ENCODE peak calls at places on chromosomes 2 and 18, in four cellular contexts. One of them, this sample, is unnamed.

GRCh38 chr2:139160838-139161237 is 380.6 kb upstream of the NXPH2 start:
- DNase-seq in RKO: no peak
- DNase-seq in tibial nerve: no peak
- DNase-seq in naive thymus-derived CD4-positive, alpha-beta T cell: no peak
- DNase-seq in this sample: no peak

GRCh38 chr2:102166189-102166845 is 20.5 kb upstream of the IL1RL2 start:
- DNase-seq in tibial nerve: no peak
- DNase-seq in RKO: peak
- DNase-seq in naive thymus-derived CD4-positive, alpha-beta T cell: no peak
- DNase-seq in this sample: no peak

GRCh38 chr2:116874021-116874420 is 940.5 kb upstream of the DDX18 start:
- DNase-seq in tibial nerve: no peak
- DNase-seq in naive thymus-derived CD4-positive, alpha-beta T cell: no peak
- DNase-seq in RKO: no peak
- DNase-seq in this sample: no peak

GRCh38 chr2:200373973-200374416 is 67.5 kb downstream of the SPATS2L start:
- DNase-seq in RKO: no peak
- DNase-seq in tibial nerve: no peak
- DNase-seq in naive thymus-derived CD4-positive, alpha-beta T cell: peak
- DNase-seq in this sample: peak

GRCh38 chr2:201403904-201404303 is 46.8 kb upstream of the FLACC1 start:
- DNase-seq in naive thymus-derived CD4-positive, alpha-beta T cell: no peak
- DNase-seq in tibial nerve: no peak
- DNase-seq in RKO: no peak
- DNase-seq in this sample: no peak

GRCh38 chr2:203928849-203929248 is 7.7 kb upstream of the ICOS start:
- DNase-seq in naive thymus-derived CD4-positive, alpha-beta T cell: no peak
- DNase-seq in tibial nerve: no peak
- DNase-seq in RKO: peak
- DNase-seq in this sample: no peak

GRCh38 chr2:133107436-133107835 is 437.4 kb upstream of the LYPD1 start:
- DNase-seq in tibial nerve: no peak
- DNase-seq in naive thymus-derived CD4-positive, alpha-beta T cell: no peak
- DNase-seq in RKO: no peak
- DNase-seq in this sample: no peak

GRCh38 chr2:26785431-26786206 is at the start of gene CENPA:
- DNase-seq in tibial nerve: peak
- DNase-seq in naive thymus-derived CD4-positive, alpha-beta T cell: peak
- DNase-seq in RKO: peak
- DNase-seq in this sample: peak

GRCh38 chr2:30455339-30455738 is 8.3 kb downstream of the LCLAT1 start:
- DNase-seq in naive thymus-derived CD4-positive, alpha-beta T cell: no peak
- DNase-seq in RKO: no peak
- DNase-seq in tibial nerve: no peak
- DNase-seq in this sample: no peak

GRCh38 chr2:240524963-240525718 is 32.6 kb downstream of the ANKMY1 start:
- DNase-seq in RKO: no peak
- DNase-seq in naive thymus-derived CD4-positive, alpha-beta T cell: no peak
- DNase-seq in tibial nerve: no peak
- DNase-seq in this sample: no peak

GRCh38 chr2:73268831-73269685 is 15.2 kb downstream of the FBXO41 start:
- DNase-seq in tibial nerve: no peak
- DNase-seq in naive thymus-derived CD4-positive, alpha-beta T cell: peak
- DNase-seq in RKO: no peak
- DNase-seq in this sample: peak

GRCh38 chr2:191713837-191714236 is 35.9 kb downstream of the NABP1 start:
- DNase-seq in RKO: peak
- DNase-seq in tibial nerve: no peak
- DNase-seq in naive thymus-derived CD4-positive, alpha-beta T cell: no peak
- DNase-seq in this sample: no peak

GRCh38 chr2:241703128-241703604 is 1.3 kb downstream of the ING5 start:
- DNase-seq in naive thymus-derived CD4-positive, alpha-beta T cell: no peak
- DNase-seq in RKO: peak
- DNase-seq in tibial nerve: no peak
- DNase-seq in this sample: no peak

GRCh38 chr2:238238766-238239551 is 879 bp downstream of the HES6 start:
- DNase-seq in naive thymus-derived CD4-positive, alpha-beta T cell: peak
- DNase-seq in RKO: peak
- DNase-seq in tibial nerve: no peak
- DNase-seq in this sample: peak

GRCh38 chr2:168336786-168337388 is 89.5 kb upstream of the STK39 start:
- DNase-seq in RKO: peak
- DNase-seq in tibial nerve: no peak
- DNase-seq in naive thymus-derived CD4-positive, alpha-beta T cell: peak
- DNase-seq in this sample: no peak

GRCh38 chr2:28662468-28663095 is 89.0 kb upstream of the PPP1CB start:
- DNase-seq in naive thymus-derived CD4-positive, alpha-beta T cell: no peak
- DNase-seq in tibial nerve: no peak
- DNase-seq in RKO: no peak
- DNase-seq in this sample: no peak

GRCh38 chr2:101517753-101518152 is 42.8 kb upstream of the RFX8 start:
- DNase-seq in RKO: peak
- DNase-seq in tibial nerve: no peak
- DNase-seq in naive thymus-derived CD4-positive, alpha-beta T cell: no peak
- DNase-seq in this sample: no peak

GRCh38 chr2:953975-954686 is 3.5 kb downstream of the SNTG2 start:
- DNase-seq in RKO: peak
- DNase-seq in tibial nerve: no peak
- DNase-seq in naive thymus-derived CD4-positive, alpha-beta T cell: no peak
- DNase-seq in this sample: no peak

GRCh38 chr2:37812414-37812813 is 112.7 kb upstream of the RMDN2 start:
- DNase-seq in RKO: no peak
- DNase-seq in naive thymus-derived CD4-positive, alpha-beta T cell: no peak
- DNase-seq in tibial nerve: no peak
- DNase-seq in this sample: no peak

GRCh38 chr2:148122788-148123187 is 101.9 kb downstream of the MBD5 start:
- DNase-seq in RKO: peak
- DNase-seq in naive thymus-derived CD4-positive, alpha-beta T cell: no peak
- DNase-seq in tibial nerve: no peak
- DNase-seq in this sample: no peak

GRCh38 chr2:188395903-188396699 is 104.4 kb downstream of the GULP1 start:
- DNase-seq in RKO: no peak
- DNase-seq in tibial nerve: no peak
- DNase-seq in naive thymus-derived CD4-positive, alpha-beta T cell: no peak
- DNase-seq in this sample: no peak

GRCh38 chr2:14344355-14344754 is 288.2 kb upstream of the LRATD1 start:
- DNase-seq in tibial nerve: no peak
- DNase-seq in naive thymus-derived CD4-positive, alpha-beta T cell: no peak
- DNase-seq in RKO: no peak
- DNase-seq in this sample: no peak

GRCh38 chr18:1296237-1296636 is 391.6 kb downstream of the ADCYAP1 start:
- DNase-seq in RKO: no peak
- DNase-seq in tibial nerve: no peak
- DNase-seq in naive thymus-derived CD4-positive, alpha-beta T cell: no peak
- DNase-seq in this sample: no peak

GRCh38 chr2:144084114-144084661 is 435.7 kb downstream of the ZEB2 start:
- DNase-seq in tibial nerve: no peak
- DNase-seq in RKO: peak
- DNase-seq in naive thymus-derived CD4-positive, alpha-beta T cell: no peak
- DNase-seq in this sample: no peak

GRCh38 chr2:119491776-119492525 is 32.3 kb downstream of the SCTR start:
- DNase-seq in RKO: peak
- DNase-seq in tibial nerve: no peak
- DNase-seq in naive thymus-derived CD4-positive, alpha-beta T cell: no peak
- DNase-seq in this sample: no peak

GRCh38 chr2:187435756-187436155 is 12.3 kb downstream of the CALCRL start:
- DNase-seq in RKO: no peak
- DNase-seq in naive thymus-derived CD4-positive, alpha-beta T cell: no peak
- DNase-seq in tibial nerve: no peak
- DNase-seq in this sample: no peak

GRCh38 chr2:213723707-213724106 is 439.4 kb downstream of the SPAG16 start:
- DNase-seq in RKO: no peak
- DNase-seq in naive thymus-derived CD4-positive, alpha-beta T cell: no peak
- DNase-seq in tibial nerve: no peak
- DNase-seq in this sample: no peak

GRCh38 chr2:17615728-17616351 is 75.3 kb downstream of the VSNL1 start:
- DNase-seq in naive thymus-derived CD4-positive, alpha-beta T cell: no peak
- DNase-seq in tibial nerve: no peak
- DNase-seq in RKO: no peak
- DNase-seq in this sample: no peak

GRCh38 chr2:58731488-58731869 is 490.4 kb upstream of the FANCL start:
- DNase-seq in tibial nerve: no peak
- DNase-seq in RKO: no peak
- DNase-seq in naive thymus-derived CD4-positive, alpha-beta T cell: no peak
- DNase-seq in this sample: no peak

GRCh38 chr18:28032177-28032576 is 144.8 kb downstream of the CDH2 start:
- DNase-seq in tibial nerve: no peak
- DNase-seq in naive thymus-derived CD4-positive, alpha-beta T cell: no peak
- DNase-seq in RKO: no peak
- DNase-seq in this sample: no peak

GRCh38 chr2:63614983-63615945 is 26.5 kb downstream of the MDH1 start:
- DNase-seq in RKO: no peak
- DNase-seq in tibial nerve: no peak
- DNase-seq in naive thymus-derived CD4-positive, alpha-beta T cell: no peak
- DNase-seq in this sample: no peak

GRCh38 chr2:151111599-151112278 is 149.9 kb downstream of the RBM43 start:
- DNase-seq in naive thymus-derived CD4-positive, alpha-beta T cell: no peak
- DNase-seq in tibial nerve: no peak
- DNase-seq in RKO: peak
- DNase-seq in this sample: no peak

GRCh38 chr2:159684796-159685195 is 27.5 kb upstream of the MARCHF7 start:
- DNase-seq in naive thymus-derived CD4-positive, alpha-beta T cell: no peak
- DNase-seq in tibial nerve: no peak
- DNase-seq in RKO: peak
- DNase-seq in this sample: no peak

GRCh38 chr18:41737218-41737617 is 217.8 kb upstream of the PIK3C3 start:
- DNase-seq in tibial nerve: no peak
- DNase-seq in RKO: no peak
- DNase-seq in naive thymus-derived CD4-positive, alpha-beta T cell: no peak
- DNase-seq in this sample: no peak

GRCh38 chr2:100062315-100062714 is 80.1 kb downstream of the AFF3 start:
- DNase-seq in naive thymus-derived CD4-positive, alpha-beta T cell: no peak
- DNase-seq in tibial nerve: no peak
- DNase-seq in RKO: no peak
- DNase-seq in this sample: no peak

GRCh38 chr18:71442830-71443229 is 1101.3 kb downstream of the CBLN2 start:
- DNase-seq in tibial nerve: no peak
- DNase-seq in naive thymus-derived CD4-positive, alpha-beta T cell: no peak
- DNase-seq in RKO: peak
- DNase-seq in this sample: no peak

GRCh38 chr18:9708057-9708881 is at the start of gene RAB31:
- DNase-seq in naive thymus-derived CD4-positive, alpha-beta T cell: no peak
- DNase-seq in RKO: no peak
- DNase-seq in tibial nerve: peak
- DNase-seq in this sample: peak

GRCh38 chr2:69567909-69568300 is 75.6 kb downstream of the AAK1 start:
- DNase-seq in tibial nerve: no peak
- DNase-seq in RKO: no peak
- DNase-seq in naive thymus-derived CD4-positive, alpha-beta T cell: no peak
- DNase-seq in this sample: no peak